ENCODE peak calls at places on chromosomes 7 and 10, in seven cellular contexts. H, K, X, C, F, G and Z are unnamed samples. For H3K4me1, the result is how much of the 10 kb centered on the place peaks cover.

GRCh38 chr7:31695856-31696255 is 8.8 kb downstream of the PPP1R17 start:
- DNase-seq in X (no peak), G (no peak), K (no peak), H (no peak), F (no peak), C (no peak), Z (no peak)

GRCh38 chr10:113111900-113112853 is 162.1 kb downstream of the TCF7L2 start:
- DNase-seq in H (no peak), G (no peak), F (no peak), X (no peak), K (peak), C (peak), Z (no peak)

GRCh38 chr10:25113231-25114035 is 61.4 kb upstream of the GPR158 start:
- DNase-seq in C (peak), F (peak), G (peak), K (peak), X (peak), H (no peak), Z (peak)

GRCh38 chr7:106757846-106758245 is 96.9 kb upstream of the CCDC71L start:
- DNase-seq in X (peak), C (peak), F (no peak), K (peak), H (no peak), G (peak), Z (peak)

GRCh38 chr10:35335718-35336083 is 608 bp upstream of the CCNY start:
- DNase-seq in K (peak), G (no peak), X (no peak), C (no peak), H (no peak), F (peak), Z (peak)

GRCh38 chr10:124171561-124171960 is 78.2 kb upstream of the CHST15 start:
- DNase-seq in C (no peak), K (no peak), X (no peak), G (no peak), F (no peak), H (no peak), Z (no peak)

GRCh38 chr10:132301371-132302330 is 6.1 kb downstream of the STK32C start:
- DNase-seq in G (peak), C (peak), F (no peak), H (no peak), X (no peak), K (no peak), Z (peak)

GRCh38 chr7:108308913-108309312 is 147.3 kb downstream of the NRCAM start:
- DNase-seq in C (no peak), F (no peak), H (no peak), G (no peak), X (peak), K (peak), Z (no peak)

GRCh38 chr10:113555245-113555644 is 2.4 kb downstream of the HABP2 start:
- DNase-seq in F (no peak), H (no peak), X (no peak), K (no peak), C (no peak), G (no peak), Z (no peak)

GRCh38 chr10:86974484-86974883 is 6.2 kb downstream of the ADIRF start:
- DNase-seq in C (no peak), K (no peak), F (no peak), G (no peak), X (no peak), H (no peak), Z (no peak)

GRCh38 chr10:24982294-24983064 is 30.1 kb upstream of the PRTFDC1 start:
- DNase-seq in K (no peak), X (no peak), F (no peak), H (peak), G (no peak), C (no peak), Z (no peak)

GRCh38 chr10:77264107-77264506 is 373.5 kb downstream of the KCNMA1 start:
- DNase-seq in C (no peak), K (no peak), X (no peak), G (no peak), F (no peak), H (peak), Z (no peak)

GRCh38 chr10:14371616-14372015 is 40.9 kb upstream of the FRMD4A start:
- DNase-seq in C (no peak), K (no peak), H (no peak), X (no peak), F (no peak), G (no peak), Z (no peak)

GRCh38 chr10:45373003-45373782 is 823 bp upstream of the ALOX5 start:
- DNase-seq in F (peak), X (no peak), H (no peak), C (no peak), K (no peak), G (no peak), Z (no peak)

GRCh38 chr10:14163374-14164125 is 167.2 kb downstream of the FRMD4A start:
- DNase-seq in F (no peak), X (no peak), H (no peak), C (no peak), G (no peak), K (peak), Z (no peak)

GRCh38 chr10:130300608-130301025 is 164.4 kb downstream of the GLRX3 start:
- DNase-seq in H (no peak), F (peak), K (no peak), G (no peak), C (peak), X (peak), Z (peak)

GRCh38 chr7:132368246-132368900 is 207.9 kb downstream of the PLXNA4 start:
- DNase-seq in F (no peak), C (no peak), G (no peak), H (no peak), X (no peak), K (no peak), Z (peak)

GRCh38 chr7:1845536-1846311 is 175.6 kb downstream of the ELFN1 start:
- DNase-seq in X (peak), C (peak), H (no peak), F (peak), K (no peak), G (peak), Z (peak)

GRCh38 chr10:18767981-18768380 is 108.8 kb downstream of the ARL5B start:
- DNase-seq in H (no peak), C (no peak), G (no peak), K (no peak), F (no peak), X (no peak), Z (no peak)

GRCh38 chr7:28891192-28891872 is 66.8 kb downstream of the TRIL start:
- DNase-seq in F (no peak), X (no peak), G (no peak), K (no peak), H (no peak), C (no peak), Z (no peak)

GRCh38 chr10:104199567-104199966 is 32.6 kb downstream of the CFAP43 start:
- DNase-seq in X (no peak), K (no peak), H (no peak), C (no peak), F (no peak), G (no peak), Z (no peak)

GRCh38 chr7:8211725-8212096 is 50.3 kb downstream of the ICA1 start:
- DNase-seq in K (no peak), G (no peak), F (no peak), X (no peak), H (no peak), C (no peak), Z (no peak)

GRCh38 chr10:71527135-71527534 is 130.4 kb downstream of the CDH23 start:
- DNase-seq in X (peak), C (no peak), K (no peak), G (no peak), H (no peak), F (peak), Z (no peak)
- TF ChIP-seq CTCF in X (no peak), C (no peak), K (no peak), G (no peak), H (no peak), F (no peak), Z (no peak)

GRCh38 chr7:128430207-128430606 is 20.4 kb upstream of the IMPDH1 start:
- DNase-seq in K (no peak), G (no peak), X (no peak), C (no peak), H (no peak), F (no peak), Z (no peak)
- H3K4me1 ChIP-seq in K (under half), G (under half), X (under half), C (under half), H (under half), F (under half), Z (under half)

GRCh38 chr10:1420663-1421362 is 316.5 kb downstream of the ADARB2 start:
- DNase-seq in G (no peak), X (peak), H (no peak), C (peak), F (peak), K (no peak), Z (peak)
- H3K4me3 ChIP-seq in G (no peak), X (no peak), H (peak), C (no peak), F (no peak), K (no peak), Z (no peak)

GRCh38 chr10:102752266-102752930 is 8.7 kb downstream of the WBP1L start:
- DNase-seq in H (no peak), C (peak), X (no peak), F (no peak), G (peak), K (peak), Z (no peak)

GRCh38 chr10:102757323-102757722 is 13.6 kb downstream of the WBP1L start:
- DNase-seq in K (no peak), C (no peak), F (no peak), G (no peak), H (no peak), X (no peak), Z (no peak)

GRCh38 chr10:102758226-102758932 is 14.6 kb downstream of the WBP1L start:
- DNase-seq in X (no peak), C (no peak), H (no peak), F (no peak), G (no peak), K (no peak), Z (no peak)

GRCh38 chr10:102753724-102754123 is 10.0 kb downstream of the WBP1L start:
- DNase-seq in F (no peak), G (no peak), C (no peak), H (no peak), K (no peak), X (no peak), Z (no peak)

GRCh38 chr10:102752934-102753664 is 9.4 kb downstream of the WBP1L start:
- DNase-seq in F (no peak), X (no peak), K (peak), C (no peak), H (peak), G (peak), Z (no peak)
- TF ChIP-seq CTCF in F (peak), X (peak), K (peak), C (peak), H (peak), G (peak), Z (no peak)